ENCODE peak calls at places on chromosome 14, in nine cellular contexts. X is activated CD8-positive, alpha-beta memory T cell treated with anti-CD3 and anti-CD28 coated beads, Interleukin-2, amount 50 U/mL, for 48 hours; P is upper lobe of right lung; Z is iPS-NIHi11; M is GM12891; V is HCEC 1CT; K is COLO829; S is EH; E is KBM-7. F is an unnamed sample.

GRCh38 chr14:24232121-24232644 is at the start of gene NEDD8:
- DNase-seq in X (peak), P (peak), Z (peak), M (peak), V (peak), K (peak), S (peak), E (peak), F (peak)

GRCh38 chr14:92135269-92135668 is 13.5 kb downstream of the CPSF2 start:
- DNase-seq in X (no peak), P (no peak), Z (no peak), M (no peak), V (peak), K (no peak), S (peak), E (peak), F (peak)

GRCh38 chr14:20440882-20441281 is 4.9 kb upstream of the KLHL33 start:
- DNase-seq in X (peak), P (no peak), Z (no peak), M (no peak), V (no peak), K (no peak), S (no peak), E (peak), F (no peak)

GRCh38 chr14:74510955-74511354 is 17.4 kb downstream of the ISCA2 start:
- DNase-seq in X (no peak), P (peak), Z (no peak), M (no peak), V (peak), K (no peak), S (peak), E (no peak), F (no peak)

GRCh38 chr14:103594265-103594664 is 31.5 kb downstream of the COA8 start:
- DNase-seq in X (no peak), P (no peak), Z (peak), M (no peak), V (no peak), K (peak), S (peak), E (no peak), F (peak)

GRCh38 chr14:36452850-36453249 is 67.2 kb downstream of the NKX2-1 start:
- DNase-seq in X (no peak), P (no peak), Z (no peak), M (no peak), V (no peak), K (no peak), S (no peak), E (no peak), F (no peak)

GRCh38 chr14:32190713-32191112 is 11.1 kb upstream of the RNU6-7 start:
- DNase-seq in X (no peak), P (no peak), Z (no peak), M (no peak), V (peak), K (no peak), S (peak), E (no peak), F (peak)

GRCh38 chr14:65784574-65784973 is 372.0 kb downstream of the FUT8 start:
- DNase-seq in X (no peak), P (no peak), Z (no peak), M (no peak), V (no peak), K (no peak), S (no peak), E (no peak), F (no peak)

GRCh38 chr14:22071001-22071400 is 397.4 kb upstream of the OR4E1 start:
- DNase-seq in X (no peak), P (no peak), Z (no peak), M (no peak), V (no peak), K (no peak), S (no peak), E (peak), F (no peak)

GRCh38 chr14:85416771-85417170 is 113.2 kb upstream of the FLRT2 start:
- DNase-seq in X (no peak), P (no peak), Z (no peak), M (no peak), V (peak), K (peak), S (peak), E (peak), F (peak)

GRCh38 chr14:63543826-63544320 is 696 bp upstream of the PPP2R5E start:
- DNase-seq in X (no peak), P (no peak), Z (no peak), M (no peak), V (no peak), K (no peak), S (peak), E (no peak), F (no peak)

GRCh38 chr14:60722163-60722835 is 1.9 kb downstream of the SIX4 start:
- DNase-seq in X (peak), P (peak), Z (peak), M (peak), V (peak), K (no peak), S (peak), E (peak), F (no peak)

GRCh38 chr14:53744846-53745245 is 211.8 kb downstream of the BMP4 start:
- DNase-seq in X (no peak), P (no peak), Z (no peak), M (no peak), V (no peak), K (no peak), S (no peak), E (no peak), F (no peak)

F was measured in SK-MEL-5.